ENCODE peak calls at places on chromosomes 11 and 22, in eight cellular contexts. A is AG08395; L is HT-29; N is stimulated activated CD4-positive, alpha-beta T cell treated with anti-CD3 and anti-CD28 coated beads, Interleukin-2, amount 100 ng/mL, for 24 hours; K is fibroblast of the conjunctiva; M is AG09309; W is occipital lobe; B is GM04503. I is an unnamed sample.

GRCh38 chr11:73334244-73335203 is 26.4 kb downstream of the ARHGEF17 start:
- DNase-seq in B (no peak), N (no peak), A (peak; percentile 86), W (no peak), L (peak; percentile 54), K (peak; percentile 67), M (no peak), I (no peak)

GRCh38 chr22:47050601-47051051 is 288.2 kb downstream of the TBC1D22A start:
- DNase-seq in W (no peak), B (no peak), K (no peak), N (no peak), L (no peak), A (no peak), M (no peak), I (no peak)

GRCh38 chr11:120343429-120343828 is 7.2 kb downstream of the ARHGEF12 start:
- DNase-seq in A (no peak), K (no peak), L (no peak), M (no peak), N (no peak), W (no peak), B (no peak), I (no peak)

GRCh38 chr22:42428760-42429159 is 3.4 kb downstream of the NFAM1 start:
- DNase-seq in L (no peak), K (no peak), W (no peak), M (no peak), N (no peak), A (no peak), B (no peak), I (no peak)

GRCh38 chr22:48320671-48321515 is 1506.8 kb downstream of the BRD1 start:
- DNase-seq in L (no peak), B (no peak), N (no peak), W (no peak), M (no peak), K (no peak), A (no peak), I (no peak)

GRCh38 chr11:100774859-100775258 is 87.8 kb downstream of the ARHGAP42 start:
- DNase-seq in K (no peak), B (no peak), L (peak; percentile 68), W (no peak), M (no peak), N (no peak), A (no peak), I (no peak)

GRCh38 chr11:93921695-93922468 is 71.5 kb upstream of the VSTM5 start:
- DNase-seq in A (peak; percentile 70), L (peak; percentile 81), W (no peak), B (peak; percentile 10), M (no peak), N (peak; percentile 4), K (peak; percentile 53), I (peak; percentile 21)

GRCh38 chr11:843818-844692 is 1.4 kb downstream of the TSPAN4 start:
- DNase-seq in A (peak; percentile 92), W (no peak), N (no peak), B (peak; percentile 92), L (peak; percentile 39), M (peak; percentile 92), K (peak; percentile 97), I (peak; percentile 79)

GRCh38 chr22:40680819-40681183 is 1.5 kb downstream of the MCHR1 start:
- DNase-seq in W (no peak), K (no peak), L (no peak), A (no peak), M (no peak), N (no peak), B (no peak), I (no peak)

GRCh38 chr11:57316017-57316416 is 8.7 kb downstream of the TNKS1BP1 start:
- DNase-seq in W (no peak), A (no peak), N (no peak), B (no peak), L (no peak), K (no peak), M (no peak), I (no peak)

GRCh38 chr11:10350341-10350740 is 45.5 kb downstream of the ADM start:
- DNase-seq in K (peak; percentile 49), M (no peak), B (no peak), A (peak; percentile 48), W (no peak), N (no peak), L (no peak), I (no peak)

GRCh38 chr22:25062378-25063095 is 110.0 kb downstream of the KIAA1671 start:
- DNase-seq in M (no peak), K (no peak), W (no peak), L (no peak), A (no peak), B (no peak), N (peak; percentile 43), I (no peak)

GRCh38 chr11:6611092-6612007 is 666 bp downstream of the TAF10 start:
- DNase-seq in N (peak; percentile 37), W (no peak), K (no peak), A (no peak), L (peak; percentile 55), M (no peak), B (no peak), I (no peak)

GRCh38 chr11:86244063-86244521 is 461 bp upstream of the EED start:
- DNase-seq in M (peak; percentile 54), A (peak; percentile 95), N (peak; percentile 89), L (no peak), B (no peak), W (peak; percentile 83), K (peak; percentile 75), I (peak; percentile 67)